ENCODE peak calls at places on chromosomes 11 and 22, in five cellular contexts. One of them, this sample, is unnamed.
A peak's percentile ranks its signal among the peaks of the same experiment; 100 is the strongest.

GRCh38 chr11:133081020-133081419 is 451.3 kb downstream of the OPCML start:
- DNase-seq in H1: no peak
- DNase-seq in pancreas: no peak
- DNase-seq in cardiac muscle cell: no peak
- DNase-seq in HCT116: no peak
- DNase-seq in this sample: no peak

GRCh38 chr11:6531267-6531752 is 34.2 kb downstream of the DNHD1 start:
- DNase-seq in H1: no peak
- DNase-seq in pancreas: no peak
- DNase-seq in cardiac muscle cell: peak; percentile 64
- DNase-seq in HCT116: peak; percentile 45
- DNase-seq in this sample: no peak

GRCh38 chr11:128095459-128096096 is 491.8 kb downstream of the ETS1 start:
- DNase-seq in H1: no peak
- DNase-seq in pancreas: no peak
- DNase-seq in cardiac muscle cell: peak; percentile 84
- DNase-seq in HCT116: peak; percentile 2
- DNase-seq in this sample: no peak

GRCh38 chr11:99327527-99327926 is 306.8 kb downstream of the CNTN5 start:
- DNase-seq in H1: no peak
- DNase-seq in pancreas: no peak
- DNase-seq in cardiac muscle cell: no peak
- DNase-seq in HCT116: no peak
- DNase-seq in this sample: no peak

GRCh38 chr11:112292785-112293407 is 32.2 kb upstream of the PLET1 start:
- DNase-seq in H1: no peak
- DNase-seq in pancreas: no peak
- DNase-seq in cardiac muscle cell: peak; percentile 89
- DNase-seq in HCT116: no peak
- DNase-seq in this sample: no peak

GRCh38 chr11:117815262-117815803 is 9.2 kb downstream of the FXYD2 start:
- DNase-seq in H1: no peak
- DNase-seq in pancreas: no peak
- DNase-seq in cardiac muscle cell: no peak
- DNase-seq in HCT116: no peak
- DNase-seq in this sample: no peak

GRCh38 chr11:45411221-45411946 is 125.2 kb upstream of the SYT13 start:
- DNase-seq in H1: no peak
- DNase-seq in pancreas: no peak
- DNase-seq in cardiac muscle cell: peak; percentile 58
- DNase-seq in HCT116: no peak
- DNase-seq in this sample: no peak

GRCh38 chr11:63813563-63814382 is 517 bp downstream of the SPINDOC start:
- DNase-seq in H1: no peak
- DNase-seq in pancreas: peak; percentile 33
- DNase-seq in cardiac muscle cell: peak; percentile 62
- DNase-seq in HCT116: no peak
- DNase-seq in this sample: peak; percentile 60

GRCh38 chr11:129917231-129917630 is 21.9 kb upstream of the NFRKB start:
- DNase-seq in H1: no peak
- DNase-seq in pancreas: no peak
- DNase-seq in cardiac muscle cell: no peak
- DNase-seq in HCT116: no peak
- DNase-seq in this sample: no peak

GRCh38 chr11:43674566-43674965 is 6.0 kb upstream of the HSD17B12 start:
- DNase-seq in H1: no peak
- DNase-seq in pancreas: no peak
- DNase-seq in cardiac muscle cell: no peak
- DNase-seq in HCT116: no peak
- DNase-seq in this sample: no peak

GRCh38 chr11:26473216-26474194 is 98.6 kb downstream of the MUC15 start:
- DNase-seq in H1: no peak
- DNase-seq in pancreas: no peak
- DNase-seq in cardiac muscle cell: no peak
- DNase-seq in HCT116: no peak
- DNase-seq in this sample: no peak

GRCh38 chr22:37147186-37147990 is 2.3 kb downstream of the IL2RB start:
- DNase-seq in H1: no peak
- DNase-seq in pancreas: no peak
- DNase-seq in cardiac muscle cell: no peak
- DNase-seq in HCT116: no peak
- DNase-seq in this sample: no peak

GRCh38 chr11:70788247-70789022 is 390.1 kb downstream of the CTTN start:
- DNase-seq in H1: no peak
- DNase-seq in pancreas: no peak
- DNase-seq in cardiac muscle cell: peak; percentile 77
- DNase-seq in HCT116: peak; percentile 68
- DNase-seq in this sample: no peak

GRCh38 chr11:45092901-45093760 is 53.3 kb upstream of the PRDM11 start:
- DNase-seq in H1: no peak
- DNase-seq in pancreas: no peak
- DNase-seq in cardiac muscle cell: peak; percentile 85
- DNase-seq in HCT116: no peak
- DNase-seq in this sample: no peak

GRCh38 chr22:27132896-27133500 is 475.6 kb downstream of the MIAT start:
- DNase-seq in H1: no peak
- DNase-seq in pancreas: no peak
- DNase-seq in cardiac muscle cell: no peak
- DNase-seq in HCT116: no peak
- DNase-seq in this sample: no peak

GRCh38 chr11:128804481-128804880 is 62.6 kb downstream of the KCNJ1 start:
- DNase-seq in H1: no peak
- DNase-seq in pancreas: no peak
- DNase-seq in cardiac muscle cell: peak; percentile 55
- DNase-seq in HCT116: no peak
- DNase-seq in this sample: no peak

GRCh38 chr22:39308614-39309363 is 10.6 kb downstream of the RPL3 start:
- DNase-seq in H1: no peak
- DNase-seq in pancreas: peak; percentile 40
- DNase-seq in cardiac muscle cell: peak; percentile 95
- DNase-seq in HCT116: peak; percentile 92
- DNase-seq in this sample: no peak

GRCh38 chr11:10072142-10072541 is 221.9 kb downstream of the SBF2 start:
- DNase-seq in H1: no peak
- DNase-seq in pancreas: no peak
- DNase-seq in cardiac muscle cell: peak; percentile 9
- DNase-seq in HCT116: no peak
- DNase-seq in this sample: no peak

GRCh38 chr11:116707250-116707649 is 65.5 kb downstream of the BUD13 start:
- DNase-seq in H1: no peak
- DNase-seq in pancreas: peak; percentile 68
- DNase-seq in cardiac muscle cell: no peak
- DNase-seq in HCT116: no peak
- DNase-seq in this sample: no peak

GRCh38 chr11:65524747-65525658 is at the start of gene SCYL1:
- DNase-seq in H1: no peak
- DNase-seq in pancreas: peak; percentile 87
- DNase-seq in cardiac muscle cell: peak; percentile 90
- DNase-seq in HCT116: no peak
- DNase-seq in this sample: peak; percentile 82

GRCh38 chr11:72814831-72815618 is 814 bp downstream of the ATG16L2 start:
- DNase-seq in H1: no peak
- DNase-seq in pancreas: no peak
- DNase-seq in cardiac muscle cell: peak; percentile 45
- DNase-seq in HCT116: peak; percentile 71
- DNase-seq in this sample: no peak

GRCh38 chr11:72818971-72819370 is 4.8 kb downstream of the ATG16L2 start:
- DNase-seq in H1: no peak
- DNase-seq in pancreas: no peak
- DNase-seq in cardiac muscle cell: no peak
- DNase-seq in HCT116: no peak
- DNase-seq in this sample: no peak

GRCh38 chr11:72814139-72814830 is at the start of gene ATG16L2:
- DNase-seq in H1: peak; percentile 50
- DNase-seq in pancreas: peak; percentile 88
- DNase-seq in cardiac muscle cell: peak; percentile 89
- DNase-seq in HCT116: peak; percentile 68
- DNase-seq in this sample: peak; percentile 87

GRCh38 chr11:72817966-72818365 is 3.8 kb downstream of the ATG16L2 start:
- DNase-seq in H1: no peak
- DNase-seq in pancreas: no peak
- DNase-seq in cardiac muscle cell: no peak
- DNase-seq in HCT116: no peak
- DNase-seq in this sample: no peak

DNA sequence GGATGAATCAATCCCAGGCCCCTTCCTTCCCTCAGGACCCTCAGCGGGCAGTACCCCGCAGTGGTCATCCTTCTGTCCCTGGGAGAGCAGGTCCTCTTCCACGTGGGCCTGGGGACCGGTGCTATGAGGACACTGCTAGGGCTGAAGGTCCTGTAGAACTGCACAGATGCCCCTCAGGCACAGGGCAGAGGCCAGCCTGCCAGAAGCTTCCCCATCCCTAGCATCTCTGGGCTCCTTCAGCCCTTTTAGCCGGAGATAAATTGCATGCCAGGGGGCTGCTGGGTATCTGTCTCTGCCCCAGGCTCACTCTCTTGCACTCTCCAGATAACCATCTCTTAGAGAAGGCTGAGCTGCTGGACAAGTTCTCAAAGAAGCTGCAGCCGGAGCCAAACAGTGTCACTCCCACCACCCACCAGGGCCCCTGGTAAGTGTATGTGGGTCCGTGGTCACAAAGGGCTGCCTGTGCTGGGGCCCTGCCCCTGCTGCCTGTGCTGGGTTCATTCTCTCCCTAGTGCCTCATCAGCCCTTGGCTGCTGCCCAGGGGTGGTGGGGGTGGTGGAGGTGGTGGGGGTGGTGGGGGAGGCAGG is 2.3 kb downstream of the ATG16L2 start:
- DNase-seq in H1: no peak
- DNase-seq in pancreas: no peak
- DNase-seq in cardiac muscle cell: no peak
- DNase-seq in HCT116: no peak
- DNase-seq in this sample: no peak
- H3K4me1 ChIP-seq in H1: peaks cover 11% of the 10 kb centered on the region
- H3K4me1 ChIP-seq in pancreas: peaks cover 6% of the 10 kb centered on the region
- H3K4me1 ChIP-seq in cardiac muscle cell: peaks cover 18% of the 10 kb centered on the region
- H3K4me1 ChIP-seq in HCT116: peaks cover 15% of the 10 kb centered on the region
- H3K4me1 ChIP-seq in this sample: peaks cover 59% of the 10 kb centered on the region

DNA sequence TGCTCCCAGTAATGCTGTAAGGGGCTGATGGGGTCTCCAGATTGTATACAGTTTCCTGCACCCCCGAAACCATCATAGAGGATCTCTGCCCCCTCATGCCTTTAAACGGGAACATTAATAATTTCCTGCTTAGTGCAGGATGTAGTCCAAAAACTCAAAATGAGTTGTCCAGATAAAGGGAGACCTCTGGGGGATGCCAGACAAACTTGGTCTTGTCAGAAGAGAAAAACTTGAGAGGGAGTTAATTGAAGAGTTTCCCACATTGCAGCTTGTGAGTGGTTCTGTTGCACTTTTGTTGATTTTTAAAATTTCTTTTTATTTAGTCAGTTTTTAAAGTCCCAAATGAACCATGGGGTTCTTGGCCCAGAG is 132.1 kb downstream of the COMMD9 start:
- DNase-seq in H1: no peak
- DNase-seq in pancreas: no peak
- DNase-seq in cardiac muscle cell: peak; percentile 53
- DNase-seq in HCT116: no peak
- DNase-seq in this sample: no peak
- TF ChIP-seq CTCF in H1: no peak
- TF ChIP-seq CTCF in pancreas: no peak
- TF ChIP-seq CTCF in cardiac muscle cell: peak; percentile 13
- TF ChIP-seq CTCF in HCT116: no peak
- TF ChIP-seq CTCF in this sample: no peak

DNA sequence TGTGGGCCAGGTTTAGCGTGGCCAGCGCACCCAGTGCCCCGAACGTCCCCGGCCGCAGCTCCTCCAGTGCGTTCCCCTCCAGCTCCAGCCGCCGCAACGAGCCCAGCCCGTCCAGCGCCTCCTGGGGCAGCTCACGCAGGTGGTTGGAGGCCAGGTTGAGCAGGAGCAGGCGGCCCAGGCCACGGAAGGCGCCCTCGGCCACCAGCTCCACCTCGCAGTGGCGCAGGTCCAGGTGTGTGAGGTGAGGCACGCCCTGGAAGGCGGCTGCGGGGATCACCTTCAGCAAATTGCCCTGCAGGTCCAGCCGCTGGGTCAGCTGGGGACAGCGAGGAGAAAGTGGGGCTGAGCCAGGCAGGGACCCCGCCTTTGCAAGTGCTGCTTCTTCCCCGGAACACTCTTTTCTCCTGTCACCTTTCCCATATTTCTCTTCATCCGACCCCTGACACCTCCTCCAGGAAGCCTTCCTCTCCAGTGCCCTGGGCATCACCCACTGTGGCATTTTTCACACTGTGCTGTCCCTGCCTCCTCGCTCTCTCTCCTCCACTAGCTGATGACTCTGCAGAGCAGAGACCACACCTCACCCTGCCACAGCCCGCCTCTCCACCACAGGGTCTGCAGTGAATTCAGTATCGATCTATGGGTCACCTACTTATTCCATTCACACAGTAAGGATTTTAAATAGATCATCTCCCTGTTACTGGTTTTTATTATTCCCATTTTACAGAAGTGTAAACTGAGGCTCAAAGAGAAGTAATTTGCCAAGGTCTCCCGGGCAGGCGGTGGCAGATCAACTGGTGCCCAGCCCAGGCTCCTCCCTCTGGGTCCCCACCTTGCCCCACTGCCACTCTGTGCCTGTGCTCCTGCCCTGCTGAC is 1.9 kb downstream of the CHADL start:
- DNase-seq in H1: no peak
- DNase-seq in pancreas: no peak
- DNase-seq in cardiac muscle cell: no peak
- DNase-seq in HCT116: no peak
- DNase-seq in this sample: no peak
- H3K4me3 ChIP-seq in H1: peak overlapping the region; percentile 14
- H3K4me3 ChIP-seq in pancreas: no peak overlapping the region
- H3K4me3 ChIP-seq in cardiac muscle cell: no peak overlapping the region
- H3K4me3 ChIP-seq in HCT116: no peak overlapping the region
- H3K4me3 ChIP-seq in this sample: peak overlapping the region; percentile 66

GRCh38 chr11:57309106-57310059 is 15.4 kb downstream of the TNKS1BP1 start:
- DNase-seq in H1: no peak
- DNase-seq in pancreas: peak; percentile 23
- DNase-seq in cardiac muscle cell: no peak
- DNase-seq in HCT116: no peak
- DNase-seq in this sample: no peak
- H3K4me1 ChIP-seq in H1: peaks cover 16% of the 10 kb centered on the region
- H3K4me1 ChIP-seq in pancreas: peaks cover 52% of the 10 kb centered on the region
- H3K4me1 ChIP-seq in cardiac muscle cell: peaks cover 30% of the 10 kb centered on the region
- H3K4me1 ChIP-seq in HCT116: peaks cover 13% of the 10 kb centered on the region
- H3K4me1 ChIP-seq in this sample: peaks cover 100% of the 10 kb centered on the region

GRCh38 chr11:121655481-121656332 is 202.9 kb upstream of the SORL1-AS1 start:
- DNase-seq in H1: peak; percentile 50
- DNase-seq in pancreas: peak; percentile 86
- DNase-seq in cardiac muscle cell: peak; percentile 98
- DNase-seq in HCT116: peak; percentile 60
- DNase-seq in this sample: peak; percentile 88

GRCh38 chr11:121651267-121651625 is 198.5 kb upstream of the SORL1-AS1 start:
- DNase-seq in H1: no peak
- DNase-seq in pancreas: no peak
- DNase-seq in cardiac muscle cell: no peak
- DNase-seq in HCT116: no peak
- DNase-seq in this sample: no peak

GRCh38 chr11:121650520-121651266 is 197.9 kb upstream of the SORL1-AS1 start:
- DNase-seq in H1: no peak
- DNase-seq in pancreas: no peak
- DNase-seq in cardiac muscle cell: no peak
- DNase-seq in HCT116: no peak
- DNase-seq in this sample: no peak

GRCh38 chr11:121654506-121655480 is 202.0 kb upstream of the SORL1-AS1 start:
- DNase-seq in H1: no peak
- DNase-seq in pancreas: peak; percentile 27
- DNase-seq in cardiac muscle cell: peak; percentile 63
- DNase-seq in HCT116: no peak
- DNase-seq in this sample: no peak

GRCh38 chr11:121652982-121653381 is 200.2 kb upstream of the SORL1-AS1 start:
- DNase-seq in H1: no peak
- DNase-seq in pancreas: no peak
- DNase-seq in cardiac muscle cell: peak; percentile 60
- DNase-seq in HCT116: no peak
- DNase-seq in this sample: no peak
- TF ChIP-seq CTCF in H1: peak; percentile 55
- TF ChIP-seq CTCF in pancreas: no peak
- TF ChIP-seq CTCF in cardiac muscle cell: peak; percentile 43
- TF ChIP-seq CTCF in HCT116: peak; percentile 67
- TF ChIP-seq CTCF in this sample: peak; percentile 46